ENCODE peak calls at places on chromosomes 11 and 22, in ten cellular contexts. One of them, this sample, is unnamed.

GRCh38 chr11:113484223-113484622 is 9.0 kb upstream of the DRD2 start:
- DNase-seq in neural progenitor cell: no peak
- DNase-seq in BJ: no peak
- DNase-seq in amygdala: no peak
- DNase-seq in stimulated activated CD4-positive, alpha-beta T cell treated with anti-CD3 and anti-CD28 coated beads, Interleukin-4, amount 100 ng/mL, for 1 hour: no peak
- DNase-seq in hippocampal formation: no peak
- DNase-seq in CD8-positive, alpha-beta memory T cell: no peak
- DNase-seq in choroid plexus epithelial cell: no peak
- DNase-seq in WTC11: no peak
- DNase-seq in iPS-NIHi11: no peak
- DNase-seq in this sample: no peak

GRCh38 chr22:48755332-48755949 is 1072.2 kb downstream of the BRD1 start:
- DNase-seq in WTC11: no peak
- DNase-seq in amygdala: no peak
- DNase-seq in BJ: no peak
- DNase-seq in neural progenitor cell: no peak
- DNase-seq in choroid plexus epithelial cell: no peak
- DNase-seq in hippocampal formation: no peak
- DNase-seq in stimulated activated CD4-positive, alpha-beta T cell treated with anti-CD3 and anti-CD28 coated beads, Interleukin-4, amount 100 ng/mL, for 1 hour: no peak
- DNase-seq in iPS-NIHi11: peak
- DNase-seq in CD8-positive, alpha-beta memory T cell: no peak
- DNase-seq in this sample: no peak

GRCh38 chr22:40714514-40714966 is 35.3 kb downstream of the MCHR1 start:
- DNase-seq in CD8-positive, alpha-beta memory T cell: no peak
- DNase-seq in hippocampal formation: peak
- DNase-seq in iPS-NIHi11: peak
- DNase-seq in neural progenitor cell: peak
- DNase-seq in amygdala: peak
- DNase-seq in WTC11: peak
- DNase-seq in BJ: no peak
- DNase-seq in stimulated activated CD4-positive, alpha-beta T cell treated with anti-CD3 and anti-CD28 coated beads, Interleukin-4, amount 100 ng/mL, for 1 hour: no peak
- DNase-seq in choroid plexus epithelial cell: peak
- DNase-seq in this sample: no peak

GRCh38 chr11:78085972-78086371 is 6.3 kb upstream of the NDUFC2 start:
- DNase-seq in stimulated activated CD4-positive, alpha-beta T cell treated with anti-CD3 and anti-CD28 coated beads, Interleukin-4, amount 100 ng/mL, for 1 hour: no peak
- DNase-seq in amygdala: no peak
- DNase-seq in iPS-NIHi11: no peak
- DNase-seq in hippocampal formation: no peak
- DNase-seq in choroid plexus epithelial cell: no peak
- DNase-seq in BJ: no peak
- DNase-seq in CD8-positive, alpha-beta memory T cell: no peak
- DNase-seq in WTC11: no peak
- DNase-seq in neural progenitor cell: no peak
- DNase-seq in this sample: no peak

GRCh38 chr11:67395555-67396257 is 3.9 kb downstream of the RAD9A start:
- DNase-seq in iPS-NIHi11: no peak
- DNase-seq in stimulated activated CD4-positive, alpha-beta T cell treated with anti-CD3 and anti-CD28 coated beads, Interleukin-4, amount 100 ng/mL, for 1 hour: no peak
- DNase-seq in neural progenitor cell: no peak
- DNase-seq in BJ: no peak
- DNase-seq in amygdala: no peak
- DNase-seq in hippocampal formation: no peak
- DNase-seq in choroid plexus epithelial cell: no peak
- DNase-seq in CD8-positive, alpha-beta memory T cell: no peak
- DNase-seq in WTC11: no peak
- DNase-seq in this sample: no peak

GRCh38 chr22:37566329-37566837 is 6.1 kb downstream of the CDC42EP1 start:
- DNase-seq in WTC11: no peak
- DNase-seq in hippocampal formation: peak
- DNase-seq in amygdala: no peak
- DNase-seq in stimulated activated CD4-positive, alpha-beta T cell treated with anti-CD3 and anti-CD28 coated beads, Interleukin-4, amount 100 ng/mL, for 1 hour: peak
- DNase-seq in BJ: no peak
- DNase-seq in choroid plexus epithelial cell: no peak
- DNase-seq in CD8-positive, alpha-beta memory T cell: peak
- DNase-seq in iPS-NIHi11: no peak
- DNase-seq in neural progenitor cell: no peak
- DNase-seq in this sample: no peak

GRCh38 chr11:83033972-83034672 is 37.6 kb downstream of the RAB30 start:
- DNase-seq in BJ: peak
- DNase-seq in stimulated activated CD4-positive, alpha-beta T cell treated with anti-CD3 and anti-CD28 coated beads, Interleukin-4, amount 100 ng/mL, for 1 hour: no peak
- DNase-seq in neural progenitor cell: peak
- DNase-seq in iPS-NIHi11: no peak
- DNase-seq in choroid plexus epithelial cell: peak
- DNase-seq in CD8-positive, alpha-beta memory T cell: no peak
- DNase-seq in amygdala: peak
- DNase-seq in WTC11: no peak
- DNase-seq in hippocampal formation: peak
- DNase-seq in this sample: peak

GRCh38 chr11:61075891-61076290 is 26.4 kb upstream of the CD5 start:
- DNase-seq in CD8-positive, alpha-beta memory T cell: no peak
- DNase-seq in amygdala: no peak
- DNase-seq in hippocampal formation: no peak
- DNase-seq in BJ: no peak
- DNase-seq in stimulated activated CD4-positive, alpha-beta T cell treated with anti-CD3 and anti-CD28 coated beads, Interleukin-4, amount 100 ng/mL, for 1 hour: no peak
- DNase-seq in neural progenitor cell: peak
- DNase-seq in iPS-NIHi11: peak
- DNase-seq in choroid plexus epithelial cell: peak
- DNase-seq in WTC11: no peak
- DNase-seq in this sample: no peak

GRCh38 chr11:47466701-47467250 is 17.8 kb upstream of the RAPSN start:
- DNase-seq in choroid plexus epithelial cell: peak
- DNase-seq in neural progenitor cell: peak
- DNase-seq in stimulated activated CD4-positive, alpha-beta T cell treated with anti-CD3 and anti-CD28 coated beads, Interleukin-4, amount 100 ng/mL, for 1 hour: no peak
- DNase-seq in iPS-NIHi11: peak
- DNase-seq in WTC11: no peak
- DNase-seq in CD8-positive, alpha-beta memory T cell: no peak
- DNase-seq in amygdala: peak
- DNase-seq in BJ: no peak
- DNase-seq in hippocampal formation: peak
- DNase-seq in this sample: peak

GRCh38 chr11:119605137-119605675 is 123.8 kb downstream of the NECTIN1 start:
- DNase-seq in WTC11: no peak
- DNase-seq in hippocampal formation: no peak
- DNase-seq in amygdala: no peak
- DNase-seq in CD8-positive, alpha-beta memory T cell: no peak
- DNase-seq in neural progenitor cell: no peak
- DNase-seq in choroid plexus epithelial cell: no peak
- DNase-seq in BJ: no peak
- DNase-seq in stimulated activated CD4-positive, alpha-beta T cell treated with anti-CD3 and anti-CD28 coated beads, Interleukin-4, amount 100 ng/mL, for 1 hour: no peak
- DNase-seq in iPS-NIHi11: no peak
- DNase-seq in this sample: no peak

GRCh38 chr11:77136784-77137420 is 8.9 kb downstream of the MYO7A start:
- DNase-seq in BJ: no peak
- DNase-seq in neural progenitor cell: no peak
- DNase-seq in stimulated activated CD4-positive, alpha-beta T cell treated with anti-CD3 and anti-CD28 coated beads, Interleukin-4, amount 100 ng/mL, for 1 hour: no peak
- DNase-seq in choroid plexus epithelial cell: no peak
- DNase-seq in iPS-NIHi11: no peak
- DNase-seq in amygdala: no peak
- DNase-seq in WTC11: no peak
- DNase-seq in CD8-positive, alpha-beta memory T cell: no peak
- DNase-seq in hippocampal formation: no peak
- DNase-seq in this sample: no peak

GRCh38 chr11:114077482-114078305 is 18.2 kb downstream of the ZBTB16 start:
- DNase-seq in CD8-positive, alpha-beta memory T cell: peak
- DNase-seq in choroid plexus epithelial cell: no peak
- DNase-seq in neural progenitor cell: no peak
- DNase-seq in iPS-NIHi11: no peak
- DNase-seq in BJ: no peak
- DNase-seq in amygdala: no peak
- DNase-seq in stimulated activated CD4-positive, alpha-beta T cell treated with anti-CD3 and anti-CD28 coated beads, Interleukin-4, amount 100 ng/mL, for 1 hour: no peak
- DNase-seq in hippocampal formation: no peak
- DNase-seq in WTC11: no peak
- DNase-seq in this sample: no peak

GRCh38 chr11:18056561-18057181 is 10.6 kb upstream of the TPH1 start:
- DNase-seq in CD8-positive, alpha-beta memory T cell: no peak
- DNase-seq in amygdala: no peak
- DNase-seq in choroid plexus epithelial cell: no peak
- DNase-seq in WTC11: no peak
- DNase-seq in BJ: no peak
- DNase-seq in stimulated activated CD4-positive, alpha-beta T cell treated with anti-CD3 and anti-CD28 coated beads, Interleukin-4, amount 100 ng/mL, for 1 hour: no peak
- DNase-seq in neural progenitor cell: no peak
- DNase-seq in iPS-NIHi11: no peak
- DNase-seq in hippocampal formation: no peak
- DNase-seq in this sample: no peak

GRCh38 chr11:112321521-112322172 is 61.0 kb upstream of the PLET1 start:
- DNase-seq in choroid plexus epithelial cell: peak
- DNase-seq in WTC11: no peak
- DNase-seq in CD8-positive, alpha-beta memory T cell: no peak
- DNase-seq in hippocampal formation: no peak
- DNase-seq in BJ: peak
- DNase-seq in neural progenitor cell: no peak
- DNase-seq in amygdala: no peak
- DNase-seq in iPS-NIHi11: peak
- DNase-seq in stimulated activated CD4-positive, alpha-beta T cell treated with anti-CD3 and anti-CD28 coated beads, Interleukin-4, amount 100 ng/mL, for 1 hour: no peak
- DNase-seq in this sample: no peak

GRCh38 chr22:46007003-46007847 is 30.3 kb upstream of the WNT7B start:
- DNase-seq in amygdala: no peak
- DNase-seq in iPS-NIHi11: no peak
- DNase-seq in hippocampal formation: no peak
- DNase-seq in choroid plexus epithelial cell: peak
- DNase-seq in WTC11: no peak
- DNase-seq in BJ: no peak
- DNase-seq in neural progenitor cell: no peak
- DNase-seq in stimulated activated CD4-positive, alpha-beta T cell treated with anti-CD3 and anti-CD28 coated beads, Interleukin-4, amount 100 ng/mL, for 1 hour: no peak
- DNase-seq in CD8-positive, alpha-beta memory T cell: no peak
- DNase-seq in this sample: peak

GRCh38 chr11:128596245-128596644 is 8.9 kb upstream of the ETS1 start:
- DNase-seq in neural progenitor cell: no peak
- DNase-seq in stimulated activated CD4-positive, alpha-beta T cell treated with anti-CD3 and anti-CD28 coated beads, Interleukin-4, amount 100 ng/mL, for 1 hour: no peak
- DNase-seq in iPS-NIHi11: no peak
- DNase-seq in BJ: no peak
- DNase-seq in amygdala: no peak
- DNase-seq in choroid plexus epithelial cell: no peak
- DNase-seq in hippocampal formation: no peak
- DNase-seq in CD8-positive, alpha-beta memory T cell: no peak
- DNase-seq in WTC11: no peak
- DNase-seq in this sample: no peak

GRCh38 chr22:38226853-38227649 is 25.3 kb downstream of the MAFF start:
- DNase-seq in stimulated activated CD4-positive, alpha-beta T cell treated with anti-CD3 and anti-CD28 coated beads, Interleukin-4, amount 100 ng/mL, for 1 hour: no peak
- DNase-seq in hippocampal formation: no peak
- DNase-seq in CD8-positive, alpha-beta memory T cell: no peak
- DNase-seq in amygdala: no peak
- DNase-seq in neural progenitor cell: no peak
- DNase-seq in WTC11: no peak
- DNase-seq in BJ: no peak
- DNase-seq in iPS-NIHi11: no peak
- DNase-seq in choroid plexus epithelial cell: no peak
- DNase-seq in this sample: no peak

GRCh38 chr22:20576445-20576816 is 69.0 kb downstream of the MED15 start:
- DNase-seq in stimulated activated CD4-positive, alpha-beta T cell treated with anti-CD3 and anti-CD28 coated beads, Interleukin-4, amount 100 ng/mL, for 1 hour: no peak
- DNase-seq in CD8-positive, alpha-beta memory T cell: no peak
- DNase-seq in BJ: no peak
- DNase-seq in amygdala: no peak
- DNase-seq in neural progenitor cell: no peak
- DNase-seq in hippocampal formation: no peak
- DNase-seq in iPS-NIHi11: no peak
- DNase-seq in WTC11: no peak
- DNase-seq in choroid plexus epithelial cell: no peak
- DNase-seq in this sample: no peak